ENCODE peak calls at places on chromosomes 16 and 17, in six cellular contexts. T is GM23338, L is prostate gland, Q is H1, X is HCT116, R is stomach. V is an unnamed sample.

GRCh38 chr16:21117567-21117966 is 33.1 kb downstream of the DNAH3 start:
- DNase-seq in T (no peak), L (no peak), Q (no peak), X (no peak), R (no peak), V (no peak)

GRCh38 chr17:64728041-64728695 is 66.1 kb upstream of the SMURF2 start:
- DNase-seq in T (no peak), L (no peak), Q (no peak), X (no peak), R (peak; percentile 11), V (no peak)

GRCh38 chr17:36657390-36657762 is 56.0 kb downstream of the MRM1 start:
- DNase-seq in T (peak; percentile 64), L (no peak), Q (no peak), X (no peak), R (no peak), V (no peak)

GRCh38 chr17:58153046-58153445 is 4.9 kb downstream of the OR4D1 start:
- DNase-seq in T (no peak), L (no peak), Q (no peak), X (no peak), R (no peak), V (no peak)

GRCh38 chr16:81522141-81522701 is 77.6 kb downstream of the CMIP start:
- DNase-seq in T (peak; percentile 72), L (no peak), Q (no peak), X (peak; percentile 85), R (no peak), V (no peak)

GRCh38 chr16:2895813-2896212 is 12.8 kb downstream of the FLYWCH2 start:
- DNase-seq in T (no peak), L (no peak), Q (no peak), X (no peak), R (no peak), V (no peak)

GRCh38 chr16:52994942-52995341 is 57.8 kb downstream of the CHD9NB start:
- DNase-seq in T (no peak), L (no peak), Q (no peak), X (no peak), R (no peak), V (no peak)

GRCh38 chr17:81684442-81684911 is 666 bp downstream of the HGS start:
- DNase-seq in T (peak; percentile 46), L (no peak), Q (no peak), X (no peak), R (no peak), V (no peak)

GRCh38 chr17:975321-975982 is 4.1 kb downstream of the NXN start:
- DNase-seq in T (no peak), L (no peak), Q (no peak), X (no peak), R (no peak), V (no peak)

GRCh38 chr16:5064915-5065314 is 841 bp downstream of the C16orf89 start:
- DNase-seq in T (no peak), L (no peak), Q (no peak), X (no peak), R (peak; percentile 82), V (no peak)

GRCh38 chr16:48244863-48245195 is 729 bp downstream of the LONP2 start:
- DNase-seq in T (no peak), L (no peak), Q (no peak), X (no peak), R (no peak), V (no peak)

GRCh38 chr16:3677994-3678393 is 23.5 kb downstream of the DNASE1 start:
- DNase-seq in T (no peak), L (no peak), Q (no peak), X (no peak), R (no peak), V (no peak)

GRCh38 chr16:89696598-89697128 is 4.8 kb downstream of the SPATA2L start:
- DNase-seq in T (no peak), L (no peak), Q (no peak), X (no peak), R (no peak), V (no peak)

GRCh38 chr16:88636488-88637265 is 1.7 kb upstream of the IL17C start:
- DNase-seq in T (no peak), L (no peak), Q (no peak), X (no peak), R (no peak), V (no peak)

GRCh38 chr16:88905563-88905962 is 39.1 kb upstream of the PABPN1L start:
- DNase-seq in T (peak; percentile 81), L (no peak), Q (no peak), X (no peak), R (no peak), V (no peak)

GRCh38 chr16:47970291-47970931 is 185.4 kb downstream of the ABCC12 start:
- DNase-seq in T (peak; percentile 90), L (no peak), Q (no peak), X (no peak), R (no peak), V (no peak)

GRCh38 chr17:32569171-32570080 is 82.6 kb downstream of the CDK5R1 start:
- DNase-seq in T (no peak), L (no peak), Q (no peak), X (no peak), R (no peak), V (no peak)

GRCh38 chr16:4979164-4979563 is 21.0 kb downstream of the SEC14L5 start:
- DNase-seq in T (no peak), L (no peak), Q (no peak), X (no peak), R (no peak), V (no peak)

GRCh38 chr17:49968380-49969133 is 433 bp upstream of the DLX4 start:
- DNase-seq in T (peak; percentile 98), L (peak; percentile 22), Q (no peak), X (peak; percentile 75), R (peak; percentile 52), V (peak; percentile 93)

GRCh38 chr16:12504312-12504711 is 299.4 kb downstream of the CPPED1 start:
- DNase-seq in T (no peak), L (no peak), Q (no peak), X (no peak), R (no peak), V (no peak)

GRCh38 chr17:6534846-6535514 is 21.4 kb downstream of the PITPNM3 start:
- DNase-seq in T (no peak), L (no peak), Q (no peak), X (no peak), R (no peak), V (no peak)

GRCh38 chr17:72462396-72462795 is 341.6 kb downstream of the SOX9 start:
- DNase-seq in T (no peak), L (no peak), Q (no peak), X (no peak), R (no peak), V (no peak)

GRCh38 chr17:72461757-72462156 is 340.9 kb downstream of the SOX9 start:
- DNase-seq in T (no peak), L (no peak), Q (no peak), X (no peak), R (no peak), V (no peak)

GRCh38 chr17:72462814-72463213 is 342.0 kb downstream of the SOX9 start:
- DNase-seq in T (no peak), L (no peak), Q (no peak), X (no peak), R (no peak), V (no peak)

GRCh38 chr17:72458301-72458700 is 337.5 kb downstream of the SOX9 start:
- DNase-seq in T (no peak), L (no peak), Q (no peak), X (no peak), R (no peak), V (no peak)

GRCh38 chr17:72460711-72461110 is 339.9 kb downstream of the SOX9 start:
- DNase-seq in T (no peak), L (no peak), Q (no peak), X (no peak), R (peak; percentile 35), V (no peak)
- TF ChIP-seq POLR2AphosphoS5 in T (no peak), L (no peak), Q (no peak), X (no peak), R (no peak), V (no peak)

GRCh38 chr16:56860226-56861020 is 4.6 kb upstream of the SLC12A3 start:
- DNase-seq in T (no peak), L (no peak), Q (no peak), X (no peak), R (no peak), V (no peak)
- H3K27ac ChIP-seq in T (no peak overlapping the region), L (no peak overlapping the region), Q (no peak overlapping the region), X (no peak overlapping the region), R (no peak overlapping the region), V (no peak overlapping the region)

DNA sequence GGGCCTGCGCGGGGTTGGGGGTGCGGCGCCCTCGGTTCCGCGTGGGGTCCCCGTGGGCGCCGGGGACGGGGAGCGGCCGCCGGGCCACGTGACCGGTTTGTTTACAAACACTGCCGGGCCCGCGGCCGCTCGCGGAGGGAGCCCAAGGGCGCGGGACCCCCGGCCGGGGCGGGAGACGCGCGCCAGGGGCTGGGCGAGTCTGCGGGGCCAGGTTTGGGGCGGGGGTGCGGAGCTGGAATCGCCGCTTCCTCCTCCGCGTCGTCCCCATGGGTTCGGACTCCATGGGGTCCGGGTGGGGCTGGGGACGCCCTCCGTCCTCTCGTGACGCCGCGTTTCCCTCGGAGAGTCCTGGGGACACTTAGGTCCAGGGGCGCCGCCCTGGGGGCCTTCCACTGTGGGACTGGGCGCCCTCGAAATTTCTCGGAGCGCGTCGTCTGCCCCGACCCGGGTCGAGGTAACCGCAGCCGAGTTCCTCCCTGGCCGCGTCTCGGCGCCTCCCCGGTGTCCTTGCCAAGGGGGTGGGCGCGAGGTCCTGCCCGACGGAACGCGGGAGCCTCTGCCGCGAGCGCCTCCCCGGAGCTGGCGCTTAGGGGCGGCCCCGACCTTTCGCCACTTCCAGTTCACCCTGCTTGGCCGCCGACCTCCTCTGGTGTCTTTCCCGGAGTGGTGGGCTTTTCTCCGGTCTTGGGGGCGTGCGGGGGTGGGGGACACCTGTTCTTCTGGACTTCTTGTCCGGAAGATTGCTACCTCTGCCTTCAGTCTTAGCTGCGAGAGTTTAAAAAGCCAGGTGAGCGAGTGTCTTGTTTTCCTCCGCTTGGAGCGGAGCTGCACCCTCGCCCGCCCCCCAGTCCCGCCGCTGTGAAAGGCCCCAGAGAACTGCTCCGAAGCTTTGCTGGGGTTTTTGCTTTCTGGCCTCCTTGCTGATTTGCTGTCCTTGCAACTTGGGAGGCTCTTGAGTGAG is 754 bp downstream of the YPEL2 start:
- DNase-seq in T (peak; percentile 52), L (peak; percentile 23), Q (no peak), X (no peak), R (peak; percentile 57), V (peak; percentile 60)
- TF ChIP-seq POLR2AphosphoS5 in T (no peak), L (no peak), Q (no peak), X (no peak), R (peak; percentile 49), V (peak; percentile 56)

GRCh38 chr17:55267777-55268648 is 3.3 kb downstream of the HLF start:
- DNase-seq in T (no peak), L (no peak), Q (no peak), X (no peak), R (no peak), V (peak; percentile 28)
- H3K27ac ChIP-seq in T (no peak overlapping the region), L (peak overlapping the region; percentile 80), Q (no peak overlapping the region), X (no peak overlapping the region), R (peak overlapping the region; percentile 89), V (peak overlapping the region; percentile 53)

DNA sequence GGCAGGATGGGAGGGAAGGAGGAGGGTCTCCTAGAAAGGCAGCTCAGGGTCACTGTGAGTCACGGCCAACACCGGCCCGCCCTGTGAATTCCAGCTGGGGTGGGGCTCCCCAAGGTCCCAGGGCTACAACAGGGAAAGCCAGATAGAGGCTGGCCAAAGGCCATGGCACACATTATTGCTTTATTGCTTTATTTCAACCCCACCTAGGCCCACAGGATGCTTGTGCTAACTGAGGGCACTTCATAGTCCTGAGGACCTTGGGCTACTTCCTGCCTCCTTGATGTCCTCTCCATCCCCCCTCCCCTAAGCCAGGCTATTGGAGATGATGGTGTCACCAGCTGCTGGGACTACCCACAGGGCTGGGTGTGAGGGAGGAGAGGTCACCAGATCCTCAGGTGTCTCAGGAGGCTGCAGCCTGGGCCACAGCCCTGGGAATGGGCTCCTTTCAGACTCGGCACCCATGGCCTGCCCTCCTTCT is 26.1 kb downstream of the LRRC75A start:
- DNase-seq in T (no peak), L (no peak), Q (no peak), X (no peak), R (peak; percentile 63), V (peak; percentile 57)
- TF ChIP-seq POLR2AphosphoS5 in T (no peak), L (no peak), Q (no peak), X (no peak), R (peak; percentile 33), V (no peak)